ENCODE peak calls at places on chromosome X, in seven cellular contexts. B, F, T, G, C, K and D are unnamed samples.

GRCh38 chrX:134821370-134821769 is 163.1 kb upstream of the PLAC1 start:
- DNase-seq in B (no peak), F (no peak), T (peak; percentile 28), G (no peak), C (no peak), K (peak; percentile 65), D (no peak)

GRCh38 chrX:146127617-146128016 is 310.0 kb downstream of the SLITRK2 start:
- DNase-seq in B (no peak), F (no peak), T (no peak), G (no peak), C (no peak), K (no peak), D (no peak)

GRCh38 chrX:39157796-39158195 is 356.5 kb downstream of the MID1IP1 start:
- DNase-seq in B (no peak), F (no peak), T (peak; percentile 10), G (no peak), C (no peak), K (no peak), D (no peak)

GRCh38 chrX:20595928-20596550 is 329.3 kb upstream of the RPS6KA3 start:
- DNase-seq in B (no peak), F (no peak), T (no peak), G (no peak), C (no peak), K (no peak), D (no peak)

GRCh38 chrX:64439551-64439950 is 44.3 kb upstream of the MTMR8 start:
- DNase-seq in B (no peak), F (no peak), T (no peak), G (no peak), C (no peak), K (no peak), D (no peak)

GRCh38 chrX:71998836-71999509 is 88.3 kb downstream of the NHSL2 start:
- DNase-seq in B (no peak), F (peak; percentile 70), T (no peak), G (no peak), C (no peak), K (peak; percentile 63), D (no peak)

GRCh38 chrX:155235891-155236290 is 19.6 kb downstream of the VBP1 start:
- DNase-seq in B (no peak), F (no peak), T (no peak), G (no peak), C (no peak), K (no peak), D (no peak)

GRCh38 chrX:153794897-153795816 is 689 bp downstream of the SSR4 start:
- DNase-seq in B (no peak), F (no peak), T (no peak), G (no peak), C (no peak), K (no peak), D (no peak)

GRCh38 chrX:87167841-87168240 is 349.8 kb upstream of the KLHL4 start:
- DNase-seq in B (no peak), F (no peak), T (no peak), G (no peak), C (no peak), K (peak; percentile 44), D (no peak)

GRCh38 chrX:77451041-77451440 is 3.9 kb downstream of the FGF16 start:
- DNase-seq in B (no peak), F (no peak), T (peak; percentile 43), G (no peak), C (no peak), K (no peak), D (no peak)

GRCh38 chrX:13440166-13440565 is 120.3 kb upstream of the ATXN3L start:
- DNase-seq in B (no peak), F (no peak), T (no peak), G (no peak), C (no peak), K (no peak), D (no peak)

GRCh38 chrX:70129811-70130210 is 3.4 kb upstream of the IGBP1 start:
- DNase-seq in B (no peak), F (no peak), T (no peak), G (no peak), C (no peak), K (no peak), D (no peak)

GRCh38 chrX:11341274-11342256 is 48.4 kb downstream of the AMELX start:
- DNase-seq in B (no peak), F (peak; percentile 38), T (peak; percentile 85), G (peak; percentile 75), C (peak; percentile 64), K (no peak), D (peak; percentile 68)

GRCh38 chrX:15952212-15952611 is 97.6 kb upstream of the AP1S2 start:
- DNase-seq in B (no peak), F (no peak), T (no peak), G (no peak), C (no peak), K (no peak), D (no peak)

GRCh38 chrX:11386001-11386523 is 92.8 kb downstream of the AMELX start:
- DNase-seq in B (no peak), F (no peak), T (peak; percentile 24), G (peak; percentile 39), C (peak; percentile 57), K (no peak), D (no peak)

GRCh38 chrX:100680756-100681155 is 36.8 kb downstream of the SRPX2 start:
- DNase-seq in B (no peak), F (no peak), T (no peak), G (no peak), C (no peak), K (no peak), D (no peak)

GRCh38 chrX:45200741-45201234 is at the start of gene DIPK2B:
- DNase-seq in B (no peak), F (no peak), T (no peak), G (no peak), C (peak; percentile 59), K (no peak), D (peak; percentile 39)

GRCh38 chrX:70755850-70756249 is 152.7 kb downstream of the TEX11 start:
- DNase-seq in B (no peak), F (no peak), T (no peak), G (no peak), C (no peak), K (peak; percentile 85), D (no peak)

GRCh38 chrX:137171626-137172025 is 137.8 kb upstream of the GPR101 start:
- DNase-seq in B (no peak), F (no peak), T (no peak), G (no peak), C (no peak), K (no peak), D (no peak)

GRCh38 chrX:53605004-53605403 is 81.5 kb downstream of the HUWE1 start:
- DNase-seq in B (no peak), F (no peak), T (no peak), G (no peak), C (no peak), K (no peak), D (no peak)

GRCh38 chrX:43706786-43707185 is 50.7 kb downstream of the MAOA start:
- DNase-seq in B (no peak), F (no peak), T (no peak), G (no peak), C (no peak), K (no peak), D (no peak)
- H3K27ac ChIP-seq in B (peak overlapping the region; percentile 27), F (no peak overlapping the region), T (no peak overlapping the region), G (peak overlapping the region; percentile 70), C (no peak overlapping the region), K (no peak overlapping the region), D (peak overlapping the region; percentile 73)

DNA sequence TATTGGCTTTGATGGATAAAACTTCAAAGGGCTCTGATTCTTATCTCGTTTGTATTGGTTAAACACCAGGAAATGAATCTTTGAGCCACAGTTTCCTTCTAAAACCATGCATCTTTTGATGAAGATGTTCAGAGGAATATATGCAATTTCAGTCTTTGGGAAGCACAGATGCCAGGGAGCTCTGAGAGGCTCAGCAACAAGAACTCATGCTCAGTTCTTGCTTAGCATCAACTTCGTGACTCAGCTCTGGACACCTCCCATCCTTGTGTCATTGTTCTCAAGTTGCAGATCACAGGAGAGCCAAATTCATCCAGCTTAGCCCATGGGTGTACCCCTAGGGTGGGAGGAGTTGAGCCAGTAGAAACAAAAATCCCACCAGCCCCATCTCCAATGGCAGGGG is 219.6 kb upstream of the MAOA start:
- DNase-seq in B (no peak), F (no peak), T (no peak), G (no peak), C (no peak), K (no peak), D (no peak)
- H3K4me3 ChIP-seq in B (no peak overlapping the region), F (no peak overlapping the region), T (no peak overlapping the region), G (no peak overlapping the region), C (no peak overlapping the region), K (no peak overlapping the region), D (no peak overlapping the region)

GRCh38 chrX:17081535-17081934 is 135.1 kb downstream of the REPS2 start:
- DNase-seq in B (no peak), F (no peak), T (no peak), G (peak; percentile 27), C (no peak), K (no peak), D (no peak)

GRCh38 chrX:17086317-17086716 is 139.9 kb downstream of the REPS2 start:
- DNase-seq in B (no peak), F (no peak), T (no peak), G (no peak), C (no peak), K (no peak), D (no peak)

GRCh38 chrX:17081969-17082368 is 135.5 kb downstream of the REPS2 start:
- DNase-seq in B (no peak), F (no peak), T (no peak), G (no peak), C (no peak), K (no peak), D (no peak)

GRCh38 chrX:17078031-17078730 is 131.7 kb downstream of the REPS2 start:
- DNase-seq in B (no peak), F (no peak), T (peak; percentile 9), G (no peak), C (no peak), K (no peak), D (no peak)

GRCh38 chrX:17082831-17083230 is 136.4 kb downstream of the REPS2 start:
- DNase-seq in B (no peak), F (no peak), T (no peak), G (no peak), C (no peak), K (no peak), D (no peak)
- TF ChIP-seq CTCF in B (no peak), F (no peak), T (peak; percentile 11), G (no peak), C (no peak), K (peak; percentile 57), D (no peak)

GRCh38 chrX:102604327-102604726 is 5.0 kb downstream of the ARMCX5 start:
- DNase-seq in B (no peak), F (no peak), T (no peak), G (no peak), C (no peak), K (no peak), D (no peak)

GRCh38 chrX:102599084-102599949 is at the start of gene ARMCX5:
- DNase-seq in B (peak; percentile 64), F (peak; percentile 67), T (peak; percentile 76), G (peak; percentile 65), C (peak; percentile 73), K (peak; percentile 84), D (peak; percentile 65)

DNA sequence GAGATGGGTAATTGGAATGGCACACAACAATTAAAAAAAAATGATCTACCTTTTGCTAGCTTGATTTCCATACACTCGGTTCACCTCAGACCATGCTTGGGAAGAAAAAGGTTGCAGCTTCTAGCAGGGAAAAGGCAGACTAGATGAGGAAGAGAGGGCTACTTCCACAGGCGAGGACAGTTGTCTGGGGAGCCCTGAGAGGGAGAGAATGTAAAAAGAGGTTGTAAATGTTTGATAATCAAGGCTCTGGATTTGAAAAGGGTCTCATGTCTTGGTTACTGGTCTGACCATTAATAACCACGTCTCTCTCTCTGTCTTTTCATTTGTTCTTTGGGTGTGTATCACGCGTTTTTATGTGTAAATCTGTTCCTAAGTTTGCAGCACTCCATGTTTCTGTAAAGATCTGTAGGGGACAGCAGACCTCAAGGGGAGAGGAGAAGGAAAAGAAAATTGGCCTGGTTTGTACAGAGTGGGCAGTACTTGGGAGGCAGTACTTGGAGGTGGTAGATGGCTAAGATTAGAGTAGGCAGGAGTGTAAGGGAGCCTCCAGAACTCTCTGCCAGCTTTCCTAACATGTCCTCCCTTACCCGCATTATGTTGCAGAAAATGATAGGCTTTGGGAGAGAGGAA is 750 bp downstream of the ARMCX5 start:
- DNase-seq in B (no peak), F (no peak), T (peak; percentile 11), G (no peak), C (no peak), K (no peak), D (no peak)
- H3K27ac ChIP-seq in B (peak overlapping the region; percentile 74), F (peak overlapping the region; percentile 63), T (peak overlapping the region; percentile 74), G (peak overlapping the region; percentile 80), C (peak overlapping the region; percentile 67), K (peak overlapping the region; percentile 56), D (peak overlapping the region; percentile 74)